ENCODE peak calls at places on chromosome 5, in nine cellular contexts. S is fibroblast of villous mesenchyme, V is brain microvascular endothelial cell, F is A673, W is lower leg skin, C is ascending aorta, L is kidney epithelial cell, H is HL-60, U is AG09309. P is an unnamed sample.

GRCh38 chr5:170818222-170818621 is 34.7 kb downstream of the GABRP start:
- DNase-seq in U (peak), H (no peak), S (peak), W (no peak), V (peak), L (no peak), C (no peak), F (no peak), P (peak)

GRCh38 chr5:149485655-149486615 is 65.3 kb downstream of the CSNK1A1 start:
- DNase-seq in U (peak), W (peak), C (peak), S (peak), V (peak), H (no peak), F (peak), L (peak), P (peak)

GRCh38 chr5:133527311-133527710 is 85.0 kb downstream of the FSTL4 start:
- DNase-seq in C (no peak), S (peak), F (no peak), L (no peak), H (no peak), V (peak), U (no peak), W (no peak), P (no peak)

GRCh38 chr5:761854-762685 is 22.5 kb downstream of the ZDHHC11B start:
- DNase-seq in L (no peak), U (no peak), F (no peak), H (no peak), C (no peak), W (peak), S (no peak), V (no peak), P (no peak)

GRCh38 chr5:138655530-138656245 is 80.5 kb upstream of the HSPA9 start:
- DNase-seq in W (no peak), V (no peak), F (no peak), L (no peak), S (no peak), C (no peak), U (no peak), H (no peak), P (no peak)

GRCh38 chr5:157219491-157220271 is 39.0 kb downstream of the ITK start:
- DNase-seq in U (no peak), H (no peak), F (no peak), C (no peak), W (no peak), L (no peak), S (no peak), V (no peak), P (no peak)

GRCh38 chr5:19767987-19768386 is 220.0 kb downstream of the CDH18 start:
- DNase-seq in W (no peak), V (no peak), F (no peak), S (no peak), C (no peak), L (no peak), U (no peak), H (no peak), P (no peak)

GRCh38 chr5:111513175-111513520 is 813 bp upstream of the STARD4 start:
- DNase-seq in V (no peak), F (no peak), H (no peak), S (no peak), C (no peak), U (no peak), W (no peak), L (no peak), P (no peak)

GRCh38 chr5:122463221-122463620 is 151.2 kb downstream of the SNCAIP start:
- DNase-seq in L (no peak), C (no peak), V (peak), U (peak), S (peak), W (no peak), F (no peak), H (no peak), P (peak)

GRCh38 chr5:151147033-151147432 is 10.5 kb downstream of the ANXA6 start:
- DNase-seq in C (no peak), S (no peak), F (no peak), H (no peak), W (no peak), L (no peak), V (no peak), U (no peak), P (no peak)

DNA sequence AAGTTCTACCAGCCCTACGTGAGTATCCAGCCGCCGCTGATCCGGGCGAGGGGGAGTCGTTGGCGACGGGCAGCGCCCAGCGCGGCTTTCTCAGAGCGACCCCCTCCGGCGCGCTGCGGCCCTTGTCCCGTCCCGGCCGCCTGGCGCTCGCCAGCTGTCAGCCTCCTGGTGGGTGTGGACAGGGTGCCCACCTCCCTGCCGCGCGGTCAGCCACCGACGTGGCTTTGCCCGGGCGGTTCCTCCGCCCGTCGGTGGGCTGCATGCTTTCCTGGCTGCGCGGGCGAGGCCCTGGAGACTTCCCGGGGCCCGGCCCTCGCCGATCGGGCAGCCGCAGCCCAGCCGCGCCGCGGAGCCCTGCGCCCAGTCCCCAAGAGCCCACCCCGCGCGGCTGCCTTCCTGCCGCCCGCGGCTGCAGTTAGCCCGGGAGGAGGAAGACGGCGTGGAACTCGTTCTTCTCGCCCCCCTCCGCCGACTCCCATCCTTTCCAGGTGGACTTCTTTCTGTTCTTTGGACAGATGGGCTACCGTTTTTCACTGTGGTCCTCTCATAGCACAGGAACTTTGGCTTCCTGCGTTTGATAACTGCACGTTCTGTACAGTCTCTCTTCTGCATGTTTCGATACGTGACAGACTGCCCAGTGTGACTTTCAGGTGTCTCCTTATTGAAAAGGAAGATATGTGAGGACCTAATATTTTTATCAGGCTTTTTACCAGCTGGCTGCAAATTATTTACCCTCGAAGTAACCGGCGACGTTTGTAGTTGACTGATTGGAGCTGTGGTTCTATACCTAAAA is 550 bp downstream of the AP3S1 start:
- DNase-seq in L (no peak), W (no peak), C (no peak), U (no peak), S (peak), F (peak), V (no peak), H (no peak), P (no peak)
- TF ChIP-seq CTCF in L (peak), W (peak), C (peak), U (peak), S (peak), F (peak), V (peak), H (no peak), P (peak)

DNA sequence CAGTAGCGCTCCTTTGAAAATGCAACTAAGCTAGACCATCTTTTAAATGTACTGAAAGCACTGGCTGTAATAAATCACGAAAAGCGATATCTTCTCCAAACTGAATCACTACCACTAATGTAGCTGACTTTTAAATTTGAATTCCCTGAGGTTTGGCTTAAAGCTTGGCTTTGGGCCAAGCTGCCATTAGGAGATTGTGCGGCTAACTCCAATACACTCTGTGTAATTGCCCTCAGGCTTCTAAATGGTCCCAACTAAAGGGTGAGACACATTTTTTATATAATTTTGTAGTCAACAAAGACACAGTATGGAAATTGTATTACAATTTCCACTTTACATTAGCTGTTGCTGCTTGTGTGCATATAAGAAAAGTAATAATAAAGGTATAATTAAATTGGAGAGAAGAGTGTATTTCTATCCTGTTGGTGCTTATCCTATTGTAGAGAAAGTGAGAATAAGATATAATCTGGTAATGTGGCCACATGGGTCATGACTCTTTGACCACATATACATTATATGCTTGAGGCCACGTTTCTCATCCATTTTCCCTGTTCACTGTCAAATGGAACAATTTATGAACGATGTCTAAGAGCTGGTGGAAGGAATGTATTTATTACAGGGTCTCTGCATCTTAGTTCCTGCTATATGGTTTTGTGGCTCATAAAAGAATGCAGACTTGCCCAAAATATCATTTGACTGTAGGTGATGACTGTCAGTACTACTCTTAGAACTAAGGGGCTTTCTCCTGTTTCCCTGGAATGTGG is 118.7 kb upstream of the TAF11L2 start:
- DNase-seq in U (no peak), F (peak), L (no peak), V (no peak), H (no peak), C (no peak), S (peak), W (no peak), P (no peak)
- H3K4me3 ChIP-seq in U (no peak), F (no peak), L (no peak), V (no peak), H (no peak), C (no peak), S (peak), W (no peak), P (no peak)

GRCh38 chr5:141388661-141389060 is 1.2 kb downstream of the PCDHGB4 start:
- DNase-seq in V (no peak), L (no peak), S (no peak), U (no peak), W (no peak), C (no peak), F (no peak), H (no peak), P (no peak)
- TF ChIP-seq CTCF in V (no peak), L (no peak), S (no peak), U (no peak), W (no peak), C (no peak), F (no peak), H (no peak), P (no peak)

GRCh38 chr5:175444060-175444904 is at the start of gene DRD1:
- DNase-seq in V (no peak), U (no peak), L (no peak), C (no peak), W (no peak), F (peak), S (peak), H (no peak), P (no peak)

GRCh38 chr5:175448276-175448675 is 4.3 kb upstream of the DRD1 start:
- DNase-seq in U (no peak), F (no peak), W (no peak), L (no peak), H (no peak), C (no peak), S (no peak), V (no peak), P (no peak)

GRCh38 chr5:175443514-175444059 is 395 bp downstream of the DRD1 start:
- DNase-seq in H (no peak), F (no peak), C (no peak), L (no peak), U (no peak), W (no peak), V (no peak), S (peak), P (no peak)

GRCh38 chr5:175447571-175447970 is 3.6 kb upstream of the DRD1 start:
- DNase-seq in V (no peak), C (no peak), L (no peak), U (no peak), W (no peak), F (no peak), H (no peak), S (no peak), P (no peak)

DNA sequence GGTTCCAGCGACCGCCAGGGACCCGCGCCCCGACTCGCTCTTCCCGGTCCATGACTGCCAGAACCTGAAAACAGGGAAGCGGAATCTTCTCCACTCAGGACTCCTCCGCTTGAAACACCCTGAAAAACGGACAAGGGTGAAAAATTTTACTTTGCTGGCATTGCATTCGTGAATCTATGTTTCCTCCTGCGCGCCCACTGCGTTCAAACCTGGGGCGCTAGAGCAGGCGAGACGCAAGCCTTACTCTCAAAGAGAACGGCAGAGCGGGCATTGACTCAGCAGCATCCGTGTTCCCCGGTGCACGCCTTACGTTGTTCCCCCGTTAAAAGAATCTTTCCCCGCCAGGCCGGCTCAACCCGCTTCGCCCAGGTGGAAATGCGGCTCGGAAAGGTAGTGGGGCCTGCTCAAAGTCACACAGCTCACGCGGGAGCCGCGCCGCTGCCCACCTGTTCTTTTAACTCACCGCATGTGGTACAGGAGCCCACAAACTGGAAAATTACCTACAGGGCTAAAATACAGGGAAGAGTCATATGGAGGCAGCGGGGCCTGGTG is 999 bp upstream of the DRD1 start:
- DNase-seq in F (no peak), C (no peak), V (no peak), U (no peak), H (no peak), S (no peak), L (no peak), W (no peak), P (no peak)
- H3K4me3 ChIP-seq in F (no peak), C (peak), V (no peak), U (peak), H (no peak), S (no peak), L (no peak), W (no peak), P (no peak)

DNA sequence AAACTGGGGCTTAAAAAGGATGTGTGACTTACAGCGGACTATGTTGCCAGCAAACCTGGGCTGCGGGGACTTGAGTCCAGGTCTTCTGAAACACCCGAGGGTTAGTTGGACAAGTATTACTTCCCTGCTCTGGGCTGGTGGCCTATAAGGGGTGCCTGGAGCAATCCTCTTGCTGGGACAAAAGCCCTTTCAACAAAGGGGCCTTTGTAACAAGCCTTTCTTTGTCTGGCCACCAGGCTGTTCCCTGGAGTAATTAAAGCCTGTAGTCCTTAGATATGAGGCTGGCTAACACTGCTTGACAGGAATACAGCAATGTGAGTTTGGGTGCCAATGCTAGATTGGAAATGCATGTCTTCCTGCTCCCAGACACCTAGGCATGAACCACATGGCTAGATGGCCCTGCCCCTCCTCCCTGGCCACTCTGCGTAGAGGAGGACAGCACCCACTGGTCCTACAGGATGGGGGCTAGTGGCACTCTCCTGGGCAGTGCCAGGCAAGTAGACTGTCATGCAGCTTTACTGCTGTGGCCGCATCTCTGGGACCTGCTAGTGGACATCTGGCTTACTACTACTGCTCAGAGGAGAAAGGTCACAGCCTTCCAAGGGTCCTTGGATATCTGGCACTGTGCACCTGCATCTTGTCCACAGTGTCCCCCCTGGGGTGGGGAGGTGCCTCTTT is 343.1 kb downstream of the ZSWIM6 start:
- DNase-seq in F (peak), H (no peak), W (no peak), L (no peak), U (no peak), S (peak), C (no peak), V (no peak), P (no peak)
- TF ChIP-seq CTCF in F (peak), H (no peak), W (no peak), L (no peak), U (peak), S (peak), C (no peak), V (peak), P (no peak)

P was measured in BJ.